ENCODE peak calls at places on chromosomes 13 and 19, in four cellular contexts. One of them, this sample, is unnamed.

GRCh38 chr19:44050740-44051653 is 839 bp upstream of the ZNF223 start:
- DNase-seq in fibroblast of villous mesenchyme: no peak
- DNase-seq in naive thymus-derived CD4-positive, alpha-beta T cell: no peak
- DNase-seq in brain microvascular endothelial cell: peak
- DNase-seq in this sample: peak

GRCh38 chr19:47633996-47634395 is 25.1 kb downstream of the BICRA start:
- DNase-seq in fibroblast of villous mesenchyme: no peak
- DNase-seq in naive thymus-derived CD4-positive, alpha-beta T cell: no peak
- DNase-seq in brain microvascular endothelial cell: no peak
- DNase-seq in this sample: no peak

GRCh38 chr19:3880471-3881271 is at the start of gene ATCAY:
- DNase-seq in fibroblast of villous mesenchyme: no peak
- DNase-seq in naive thymus-derived CD4-positive, alpha-beta T cell: no peak
- DNase-seq in brain microvascular endothelial cell: no peak
- DNase-seq in this sample: no peak

GRCh38 chr13:80074143-80074752 is 266.7 kb downstream of the SPRY2 start:
- DNase-seq in fibroblast of villous mesenchyme: no peak
- DNase-seq in naive thymus-derived CD4-positive, alpha-beta T cell: no peak
- DNase-seq in brain microvascular endothelial cell: no peak
- DNase-seq in this sample: no peak

GRCh38 chr19:46513461-46514236 is 18.0 kb upstream of the PNMA8B start:
- DNase-seq in fibroblast of villous mesenchyme: peak
- DNase-seq in naive thymus-derived CD4-positive, alpha-beta T cell: peak
- DNase-seq in brain microvascular endothelial cell: peak
- DNase-seq in this sample: peak

GRCh38 chr19:53365134-53365898 is at the start of gene ZNF525:
- DNase-seq in fibroblast of villous mesenchyme: peak
- DNase-seq in naive thymus-derived CD4-positive, alpha-beta T cell: peak
- DNase-seq in brain microvascular endothelial cell: peak
- DNase-seq in this sample: peak

GRCh38 chr19:47239610-47240296 is 8.8 kb upstream of the BBC3 start:
- DNase-seq in fibroblast of villous mesenchyme: peak
- DNase-seq in naive thymus-derived CD4-positive, alpha-beta T cell: no peak
- DNase-seq in brain microvascular endothelial cell: no peak
- DNase-seq in this sample: peak

GRCh38 chr13:75908137-75908536 is 272.0 kb downstream of the LMO7 start:
- DNase-seq in fibroblast of villous mesenchyme: peak
- DNase-seq in naive thymus-derived CD4-positive, alpha-beta T cell: no peak
- DNase-seq in brain microvascular endothelial cell: no peak
- DNase-seq in this sample: no peak

GRCh38 chr19:15780595-15781418 is 6.7 kb upstream of the OR10H5 start:
- DNase-seq in fibroblast of villous mesenchyme: no peak
- DNase-seq in naive thymus-derived CD4-positive, alpha-beta T cell: no peak
- DNase-seq in brain microvascular endothelial cell: no peak
- DNase-seq in this sample: no peak

GRCh38 chr13:30963794-30964193 is 31.3 kb downstream of the TEX26 start:
- DNase-seq in fibroblast of villous mesenchyme: peak
- DNase-seq in naive thymus-derived CD4-positive, alpha-beta T cell: no peak
- DNase-seq in brain microvascular endothelial cell: peak
- DNase-seq in this sample: peak

GRCh38 chr19:34226036-34226435 is 28.3 kb upstream of the GARRE1 start:
- DNase-seq in fibroblast of villous mesenchyme: peak
- DNase-seq in naive thymus-derived CD4-positive, alpha-beta T cell: no peak
- DNase-seq in brain microvascular endothelial cell: no peak
- DNase-seq in this sample: no peak

GRCh38 chr19:39679056-39679790 is 23.5 kb downstream of the LGALS16 start:
- DNase-seq in fibroblast of villous mesenchyme: no peak
- DNase-seq in naive thymus-derived CD4-positive, alpha-beta T cell: no peak
- DNase-seq in brain microvascular endothelial cell: no peak
- DNase-seq in this sample: no peak

GRCh38 chr19:39680593-39680992 is 23.7 kb upstream of the LGALS14 start:
- DNase-seq in fibroblast of villous mesenchyme: no peak
- DNase-seq in naive thymus-derived CD4-positive, alpha-beta T cell: no peak
- DNase-seq in brain microvascular endothelial cell: no peak
- DNase-seq in this sample: no peak

GRCh38 chr19:39679791-39680168 is 24.1 kb downstream of the LGALS16 start:
- DNase-seq in fibroblast of villous mesenchyme: no peak
- DNase-seq in naive thymus-derived CD4-positive, alpha-beta T cell: no peak
- DNase-seq in brain microvascular endothelial cell: no peak
- DNase-seq in this sample: no peak

GRCh38 chr19:39676004-39676403 is 20.3 kb downstream of the LGALS16 start:
- DNase-seq in fibroblast of villous mesenchyme: no peak
- DNase-seq in naive thymus-derived CD4-positive, alpha-beta T cell: no peak
- DNase-seq in brain microvascular endothelial cell: no peak
- DNase-seq in this sample: no peak

GRCh38 chr19:39677931-39678889 is 22.5 kb downstream of the LGALS16 start:
- DNase-seq in fibroblast of villous mesenchyme: no peak
- DNase-seq in naive thymus-derived CD4-positive, alpha-beta T cell: no peak
- DNase-seq in brain microvascular endothelial cell: no peak
- DNase-seq in this sample: peak
- H3K4me3 ChIP-seq in fibroblast of villous mesenchyme: no peak
- H3K4me3 ChIP-seq in naive thymus-derived CD4-positive, alpha-beta T cell: peak
- H3K4me3 ChIP-seq in brain microvascular endothelial cell: no peak
- H3K4me3 ChIP-seq in this sample: no peak

DNA sequence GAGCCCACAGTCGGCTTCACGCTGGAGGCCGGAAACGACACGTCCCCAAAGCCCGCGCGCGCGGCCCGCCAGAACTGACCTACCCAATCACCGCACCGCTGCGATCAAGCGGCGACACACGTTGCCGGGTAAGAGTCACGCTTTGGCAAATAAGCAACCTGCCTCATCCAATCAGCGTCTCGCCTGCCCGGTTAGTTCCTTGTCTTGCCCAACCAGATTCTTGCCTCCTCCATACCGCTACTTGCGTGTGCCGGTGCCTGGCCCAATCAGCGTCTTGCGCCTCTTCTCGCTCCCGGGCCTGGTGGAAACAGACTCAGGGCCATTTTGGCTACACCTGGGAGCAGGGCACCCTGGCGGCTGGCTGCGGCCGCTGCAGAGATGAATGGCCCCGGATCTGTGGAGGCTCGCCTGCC is 11.6 kb upstream of the ZNF544 start:
- DNase-seq in fibroblast of villous mesenchyme: no peak
- DNase-seq in naive thymus-derived CD4-positive, alpha-beta T cell: no peak
- DNase-seq in brain microvascular endothelial cell: no peak
- DNase-seq in this sample: no peak
- H3K4me3 ChIP-seq in fibroblast of villous mesenchyme: no peak
- H3K4me3 ChIP-seq in naive thymus-derived CD4-positive, alpha-beta T cell: no peak
- H3K4me3 ChIP-seq in brain microvascular endothelial cell: no peak
- H3K4me3 ChIP-seq in this sample: no peak

DNA sequence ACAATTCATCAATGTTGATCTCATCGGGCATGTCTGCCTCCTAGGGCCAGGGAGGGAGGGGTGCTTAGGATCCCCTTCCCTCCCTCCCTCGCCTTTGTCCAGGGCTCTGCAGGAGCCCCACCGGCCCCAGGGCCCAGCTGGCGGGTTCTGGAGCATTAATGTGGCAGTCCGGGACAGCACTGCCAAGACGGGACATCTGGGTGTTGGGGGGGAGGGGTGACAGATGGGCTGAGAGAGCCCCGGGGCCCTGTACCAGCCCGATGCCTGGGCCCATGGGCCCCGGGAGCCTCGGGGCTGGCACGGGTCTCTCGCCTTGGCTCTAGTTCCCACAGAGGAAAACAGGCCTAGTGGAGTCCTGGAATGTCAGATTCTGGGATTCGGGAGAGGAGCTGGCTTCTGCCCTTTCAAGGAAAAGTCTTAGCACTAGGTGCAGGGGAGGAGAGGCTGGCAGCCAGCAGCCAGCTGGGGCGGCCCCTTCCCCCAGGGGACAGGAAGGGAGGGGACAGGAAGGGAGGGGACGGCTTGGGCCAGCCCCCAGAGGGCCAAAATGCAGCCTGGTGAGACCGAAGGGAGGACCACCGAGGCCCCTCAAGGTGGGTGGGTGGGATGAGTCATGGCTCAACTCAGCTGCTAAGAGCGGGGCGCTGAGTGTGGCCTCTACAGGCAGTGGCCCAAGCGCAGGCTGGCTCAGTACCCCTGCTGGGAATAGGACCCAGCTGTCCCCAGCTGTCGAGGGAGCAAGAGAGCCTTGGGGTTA is 3.1 kb downstream of the PPP1R14A start:
- DNase-seq in fibroblast of villous mesenchyme: no peak
- DNase-seq in naive thymus-derived CD4-positive, alpha-beta T cell: no peak
- DNase-seq in brain microvascular endothelial cell: no peak
- DNase-seq in this sample: no peak
- H3K4me3 ChIP-seq in fibroblast of villous mesenchyme: no peak
- H3K4me3 ChIP-seq in naive thymus-derived CD4-positive, alpha-beta T cell: no peak
- H3K4me3 ChIP-seq in brain microvascular endothelial cell: no peak
- H3K4me3 ChIP-seq in this sample: no peak

DNA sequence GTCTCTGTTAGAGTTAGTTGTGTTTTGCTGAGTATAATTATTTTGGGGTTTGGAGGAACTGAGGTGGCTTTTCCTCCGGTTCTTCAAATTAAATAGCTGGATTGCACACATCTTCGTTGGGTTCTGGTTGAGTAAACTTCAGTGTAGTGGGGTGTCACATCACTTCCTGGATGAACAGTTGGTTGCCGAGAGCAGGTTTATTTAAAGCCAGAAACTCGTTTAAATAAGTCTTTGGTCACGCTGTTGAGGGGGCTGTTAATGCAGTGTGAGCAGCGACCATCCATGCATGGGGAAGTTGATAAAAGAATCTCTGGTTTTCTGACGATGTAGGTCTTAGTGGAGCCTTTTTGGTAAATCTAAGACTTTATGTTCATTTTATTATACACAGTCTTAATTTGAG is 351.2 kb upstream of the ARGLU1 start:
- DNase-seq in fibroblast of villous mesenchyme: no peak
- DNase-seq in naive thymus-derived CD4-positive, alpha-beta T cell: no peak
- DNase-seq in brain microvascular endothelial cell: peak
- DNase-seq in this sample: peak
- H3K4me3 ChIP-seq in fibroblast of villous mesenchyme: no peak
- H3K4me3 ChIP-seq in naive thymus-derived CD4-positive, alpha-beta T cell: no peak
- H3K4me3 ChIP-seq in brain microvascular endothelial cell: peak
- H3K4me3 ChIP-seq in this sample: no peak

DNA sequence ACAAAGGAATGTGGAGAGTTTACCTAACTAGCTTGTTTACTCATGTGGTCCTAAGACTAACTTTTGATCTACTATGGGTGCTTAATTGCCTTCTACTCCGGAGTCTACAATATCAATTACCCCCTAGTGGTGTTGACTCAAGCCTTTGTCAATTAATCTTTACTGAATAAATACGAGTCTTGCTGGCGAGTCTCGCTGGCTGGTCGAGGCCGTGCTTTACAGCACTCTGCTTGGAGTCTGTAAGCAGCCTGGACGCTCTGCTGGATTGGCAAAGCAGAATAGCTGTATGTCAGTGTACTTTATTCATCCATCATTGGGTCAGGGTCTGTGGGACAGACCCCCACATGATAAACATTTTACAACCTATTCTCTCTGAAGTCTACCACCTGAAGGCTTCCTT is 9.9 kb upstream of the SPART start:
- DNase-seq in fibroblast of villous mesenchyme: no peak
- DNase-seq in naive thymus-derived CD4-positive, alpha-beta T cell: no peak
- DNase-seq in brain microvascular endothelial cell: no peak
- DNase-seq in this sample: no peak
- H3K4me3 ChIP-seq in fibroblast of villous mesenchyme: no peak
- H3K4me3 ChIP-seq in naive thymus-derived CD4-positive, alpha-beta T cell: no peak
- H3K4me3 ChIP-seq in brain microvascular endothelial cell: no peak
- H3K4me3 ChIP-seq in this sample: no peak